ENCODE peak calls at places on chromosomes 4 and X, in eight cellular contexts. A is H9, L is GM12878, I is IMR-90, H is tibial artery, U is tibial nerve, Y is breast epithelium, R is lung. S is an unnamed sample.
A peak's percentile ranks its signal among the peaks of the same experiment; 100 is the strongest.

GRCh38 chrX:154308108-154308946 is 12.7 kb downstream of the TKTL1 start:
- DNase-seq in L (no peak), R (peak; percentile 62), A (peak; percentile 66), U (peak; percentile 44), I (peak; percentile 10), Y (peak; percentile 35), H (peak; percentile 62), S (peak; percentile 66)

GRCh38 chr4:158193171-158193749 is 17.0 kb upstream of the TMEM144 start:
- DNase-seq in R (no peak), I (peak; percentile 31), L (no peak), Y (no peak), U (no peak), H (no peak), A (no peak), S (no peak)

GRCh38 chr4:27121830-27122229 is 261.2 kb downstream of the STIM2 start:
- DNase-seq in U (no peak), H (no peak), R (no peak), L (no peak), Y (no peak), I (no peak), A (no peak), S (no peak)

GRCh38 chrX:28910501-28910900 is 323.3 kb downstream of the IL1RAPL1 start:
- DNase-seq in Y (no peak), A (no peak), U (no peak), R (no peak), L (no peak), H (no peak), I (peak; percentile 76), S (no peak)

GRCh38 chrX:129698150-129698549 is 40.6 kb upstream of the XPNPEP2 start:
- DNase-seq in U (no peak), R (no peak), Y (no peak), A (no peak), I (no peak), L (no peak), H (no peak), S (no peak)

GRCh38 chrX:69323786-69324720 is 158.8 kb upstream of the PJA1 start:
- DNase-seq in U (no peak), A (no peak), Y (no peak), I (no peak), R (no peak), H (no peak), L (no peak), S (peak; percentile 56)

GRCh38 chrX:38236901-38237615 is 16.4 kb upstream of the SRPX start:
- DNase-seq in H (no peak), A (no peak), L (no peak), U (no peak), Y (no peak), I (no peak), R (no peak), S (no peak)

GRCh38 chrX:10945463-10945862 is 165.7 kb upstream of the HCCS start:
- DNase-seq in H (no peak), I (no peak), U (no peak), L (no peak), R (no peak), A (no peak), Y (peak; percentile 23), S (no peak)

GRCh38 chr4:4455199-4455865 is 68.4 kb downstream of the NSG1 start:
- DNase-seq in R (no peak), L (peak; percentile 39), A (no peak), H (no peak), I (no peak), U (no peak), Y (no peak), S (no peak)

GRCh38 chr4:25913056-25913850 is 767 bp upstream of the SMIM20 start:
- DNase-seq in A (no peak), R (peak; percentile 38), L (no peak), Y (no peak), U (no peak), I (peak; percentile 47), H (peak; percentile 27), S (peak; percentile 6)

GRCh38 chr4:124431663-124432192 is 280.8 kb downstream of the ANKRD50 start:
- DNase-seq in R (no peak), A (no peak), L (no peak), I (peak; percentile 75), H (no peak), Y (no peak), U (no peak), S (no peak)

GRCh38 chr4:41935652-41936021 is 408 bp downstream of the TMEM33 start:
- DNase-seq in H (no peak), R (no peak), U (no peak), A (no peak), I (peak; percentile 10), L (no peak), Y (no peak), S (no peak)

GRCh38 chrX:107574711-107575110 is 53.6 kb upstream of the PRPS1 start:
- DNase-seq in H (no peak), Y (no peak), I (peak; percentile 71), L (no peak), U (no peak), A (no peak), R (no peak), S (no peak)

GRCh38 chr4:138334346-138335016 is 92.3 kb upstream of the SLC7A11 start:
- DNase-seq in A (no peak), R (no peak), H (no peak), I (no peak), L (no peak), Y (no peak), U (no peak), S (no peak)

GRCh38 chr4:124203613-124204284 is 508.8 kb downstream of the ANKRD50 start:
- DNase-seq in I (peak; percentile 85), Y (no peak), A (no peak), L (no peak), U (no peak), R (no peak), H (no peak), S (no peak)

GRCh38 chr4:2136736-2137135 is 77.6 kb downstream of the NAT8L start:
- DNase-seq in U (no peak), R (no peak), H (no peak), A (no peak), Y (no peak), L (no peak), I (no peak), S (no peak)

GRCh38 chr4:167541286-167541685 is 307.0 kb upstream of the SPOCK3 start:
- DNase-seq in I (no peak), R (no peak), H (no peak), U (no peak), A (no peak), L (no peak), Y (no peak), S (no peak)

GRCh38 chr4:167550021-167550420 is 315.7 kb upstream of the SPOCK3 start:
- DNase-seq in R (no peak), Y (no peak), A (no peak), H (no peak), U (no peak), L (no peak), I (no peak), S (no peak)

GRCh38 chr4:167544391-167544790 is 310.1 kb upstream of the SPOCK3 start:
- DNase-seq in U (no peak), L (no peak), Y (no peak), I (no peak), R (no peak), H (no peak), A (no peak), S (no peak)
- H3K9me3 ChIP-seq in U (no peaks in the 10 kb centered on the region), L (no peaks in the 10 kb centered on the region), Y (no peaks in the 10 kb centered on the region), I (no peaks in the 10 kb centered on the region), R (peaks cover 6% of the 10 kb centered on the region), H (no peaks in the 10 kb centered on the region), A (no peaks in the 10 kb centered on the region), S (no peaks in the 10 kb centered on the region)

GRCh38 chr4:168831919-168832745 is 177.9 kb downstream of the CBR4 start:
- DNase-seq in H (peak; percentile 90), U (peak; percentile 77), L (no peak), R (peak; percentile 66), A (peak; percentile 83), Y (peak; percentile 88), I (peak; percentile 78), S (peak; percentile 78)

GRCh38 chr4:168836482-168836881 is 173.6 kb downstream of the CBR4 start:
- DNase-seq in A (no peak), H (no peak), U (no peak), Y (no peak), R (no peak), L (no peak), I (no peak), S (no peak)

GRCh38 chr4:168832746-168833575 is 177.1 kb downstream of the CBR4 start:
- DNase-seq in I (no peak), U (no peak), L (no peak), A (peak; percentile 71), Y (peak; percentile 67), R (no peak), H (peak; percentile 56), S (peak; percentile 56)

GRCh38 chr4:168837922-168838321 is 172.1 kb downstream of the CBR4 start:
- DNase-seq in Y (no peak), U (no peak), A (no peak), R (no peak), H (no peak), L (no peak), I (no peak), S (no peak)

GRCh38 chr4:168835880-168836454 is 174.1 kb downstream of the CBR4 start:
- DNase-seq in A (no peak), R (no peak), I (no peak), H (no peak), U (no peak), L (no peak), Y (no peak), S (no peak)
- H3K4me1 ChIP-seq in A (peaks cover 3% of the 10 kb centered on the region), R (peaks cover 7% of the 10 kb centered on the region), I (peaks cover 22% of the 10 kb centered on the region), H (peaks cover 73% of the 10 kb centered on the region), U (peaks cover 46% of the 10 kb centered on the region), L (no peaks in the 10 kb centered on the region), Y (no peaks in the 10 kb centered on the region), S (no peaks in the 10 kb centered on the region)

DNA sequence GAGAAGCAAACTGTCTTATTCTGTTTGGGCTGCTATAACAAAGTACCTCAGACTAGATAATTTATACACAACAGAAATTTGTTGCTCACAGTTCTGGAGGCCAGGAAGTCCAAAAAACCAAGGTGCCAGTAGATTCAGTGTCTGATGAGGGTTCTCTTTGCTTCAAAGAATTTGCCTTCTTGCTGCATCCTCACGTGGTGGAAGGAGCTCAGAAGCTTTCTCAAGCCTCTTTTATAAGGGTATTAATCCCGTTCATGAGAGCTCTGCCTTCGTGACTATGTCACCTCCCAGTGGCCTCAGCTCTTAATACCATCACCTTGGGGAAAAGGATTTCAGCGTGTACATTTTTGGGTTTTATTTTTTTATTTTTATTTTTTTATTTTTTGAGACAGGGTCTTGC is 20.1 kb downstream of the CA5B start:
- DNase-seq in H (no peak), I (no peak), A (no peak), Y (no peak), U (no peak), L (no peak), R (no peak), S (no peak)
- TF ChIP-seq CTCF in H (no peak), I (no peak), A (no peak), Y (no peak), U (no peak), L (no peak), R (no peak), S (no peak)

GRCh38 chr4:188934320-188934975 is 795.2 kb downstream of the TRIML1 start:
- DNase-seq in R (no peak), U (no peak), Y (no peak), I (peak; percentile 81), A (no peak), L (no peak), H (no peak), S (no peak)

DNA sequence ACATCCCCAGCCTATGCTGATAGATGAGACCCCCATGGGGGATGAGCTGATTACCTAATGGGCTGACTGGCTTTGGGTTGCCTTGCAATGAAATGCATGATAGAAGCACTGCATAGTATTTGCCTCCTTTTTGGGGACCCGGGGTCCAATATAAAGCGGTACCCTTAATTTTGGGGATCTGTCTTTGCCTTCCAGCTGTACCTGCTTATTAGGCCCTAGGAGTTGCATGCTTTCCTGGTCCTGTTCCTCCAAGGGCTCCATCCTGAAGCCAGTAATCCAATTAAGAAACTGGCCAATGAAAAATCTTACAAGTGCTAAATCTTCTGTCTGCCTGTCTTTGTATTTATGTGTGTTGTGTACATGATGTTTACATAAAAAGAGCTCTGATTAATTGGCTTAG is 791.6 kb downstream of the TRIML1 start:
- DNase-seq in R (no peak), Y (no peak), H (no peak), I (no peak), A (no peak), L (no peak), U (no peak), S (peak; percentile 11)
- H3K9me3 ChIP-seq in R (peaks cover 2% of the 10 kb centered on the region), Y (no peaks in the 10 kb centered on the region), H (no peaks in the 10 kb centered on the region), I (peaks cover 11% of the 10 kb centered on the region), A (peaks cover 15% of the 10 kb centered on the region), L (no peaks in the 10 kb centered on the region), U (no peaks in the 10 kb centered on the region), S (no peaks in the 10 kb centered on the region)